ENCODE peak calls at places on chromosomes 16 and 17, in seven cellular contexts. One of them, this sample, is unnamed.

GRCh38 chr16:55470533-55471371 is 8.2 kb upstream of the MMP2 start:
- DNase-seq in IMR-90: no peak
- DNase-seq in aorta: no peak
- DNase-seq in colonic mucosa: no peak
- DNase-seq in RWPE1: no peak
- DNase-seq in upper lobe of right lung: no peak
- DNase-seq in Daoy: peak; percentile 75
- DNase-seq in this sample: no peak

GRCh38 chr16:83402969-83403368 is 404.8 kb upstream of the HSBP1 start:
- DNase-seq in IMR-90: peak; percentile 54
- DNase-seq in aorta: no peak
- DNase-seq in colonic mucosa: no peak
- DNase-seq in RWPE1: peak; percentile 13
- DNase-seq in upper lobe of right lung: no peak
- DNase-seq in Daoy: peak; percentile 44
- DNase-seq in this sample: no peak

GRCh38 chr17:59149841-59150511 is 5.0 kb downstream of the SKA2 start:
- DNase-seq in IMR-90: no peak
- DNase-seq in aorta: no peak
- DNase-seq in colonic mucosa: no peak
- DNase-seq in RWPE1: no peak
- DNase-seq in upper lobe of right lung: no peak
- DNase-seq in Daoy: no peak
- DNase-seq in this sample: no peak

GRCh38 chr17:36849871-36850348 is 87.4 kb upstream of the LHX1 start:
- DNase-seq in IMR-90: peak; percentile 63
- DNase-seq in aorta: peak; percentile 14
- DNase-seq in colonic mucosa: no peak
- DNase-seq in RWPE1: peak; percentile 79
- DNase-seq in upper lobe of right lung: no peak
- DNase-seq in Daoy: peak; percentile 89
- DNase-seq in this sample: no peak

GRCh38 chr17:72976971-72977767 is 115.3 kb downstream of the SLC39A11 start:
- DNase-seq in IMR-90: peak; percentile 95
- DNase-seq in aorta: no peak
- DNase-seq in colonic mucosa: no peak
- DNase-seq in RWPE1: peak; percentile 28
- DNase-seq in upper lobe of right lung: no peak
- DNase-seq in Daoy: peak; percentile 91
- DNase-seq in this sample: no peak

GRCh38 chr17:63382136-63382535 is 64.0 kb downstream of the CYB561 start:
- DNase-seq in IMR-90: no peak
- DNase-seq in aorta: no peak
- DNase-seq in colonic mucosa: no peak
- DNase-seq in RWPE1: no peak
- DNase-seq in upper lobe of right lung: no peak
- DNase-seq in Daoy: no peak
- DNase-seq in this sample: no peak

GRCh38 chr17:48472485-48473281 is 42.7 kb upstream of the SKAP1 start:
- DNase-seq in IMR-90: peak; percentile 94
- DNase-seq in aorta: no peak
- DNase-seq in colonic mucosa: no peak
- DNase-seq in RWPE1: no peak
- DNase-seq in upper lobe of right lung: no peak
- DNase-seq in Daoy: peak; percentile 79
- DNase-seq in this sample: no peak

GRCh38 chr17:73990290-73990689 is 213.2 kb upstream of the RPL38 start:
- DNase-seq in IMR-90: no peak
- DNase-seq in aorta: no peak
- DNase-seq in colonic mucosa: no peak
- DNase-seq in RWPE1: no peak
- DNase-seq in upper lobe of right lung: no peak
- DNase-seq in Daoy: no peak
- DNase-seq in this sample: no peak

GRCh38 chr16:23514381-23515152 is 4.3 kb upstream of the GGA2 start:
- DNase-seq in IMR-90: no peak
- DNase-seq in aorta: no peak
- DNase-seq in colonic mucosa: no peak
- DNase-seq in RWPE1: no peak
- DNase-seq in upper lobe of right lung: no peak
- DNase-seq in Daoy: no peak
- DNase-seq in this sample: no peak

GRCh38 chr17:51257150-51258081 is 2.4 kb downstream of the MBTD1 start:
- DNase-seq in IMR-90: no peak
- DNase-seq in aorta: no peak
- DNase-seq in colonic mucosa: no peak
- DNase-seq in RWPE1: no peak
- DNase-seq in upper lobe of right lung: no peak
- DNase-seq in Daoy: no peak
- DNase-seq in this sample: no peak

GRCh38 chr16:79155904-79156303 is 444.6 kb downstream of the MAF start:
- DNase-seq in IMR-90: no peak
- DNase-seq in aorta: no peak
- DNase-seq in colonic mucosa: no peak
- DNase-seq in RWPE1: no peak
- DNase-seq in upper lobe of right lung: no peak
- DNase-seq in Daoy: no peak
- DNase-seq in this sample: no peak

GRCh38 chr16:592518-593306 is 2.8 kb downstream of the RAB40C start:
- DNase-seq in IMR-90: no peak
- DNase-seq in aorta: peak; percentile 75
- DNase-seq in colonic mucosa: peak; percentile 68
- DNase-seq in RWPE1: peak; percentile 87
- DNase-seq in upper lobe of right lung: peak; percentile 90
- DNase-seq in Daoy: no peak
- DNase-seq in this sample: peak; percentile 98

GRCh38 chr16:47617732-47618131 is 156.6 kb downstream of the PHKB start:
- DNase-seq in IMR-90: no peak
- DNase-seq in aorta: no peak
- DNase-seq in colonic mucosa: no peak
- DNase-seq in RWPE1: no peak
- DNase-seq in upper lobe of right lung: no peak
- DNase-seq in Daoy: no peak
- DNase-seq in this sample: no peak

GRCh38 chr17:6084226-6085161 is 14.3 kb downstream of the WSCD1 start:
- DNase-seq in IMR-90: no peak
- DNase-seq in aorta: no peak
- DNase-seq in colonic mucosa: no peak
- DNase-seq in RWPE1: no peak
- DNase-seq in upper lobe of right lung: no peak
- DNase-seq in Daoy: no peak
- DNase-seq in this sample: no peak

GRCh38 chr17:68248199-68248825 is 469 bp downstream of the AMZ2 start:
- DNase-seq in IMR-90: peak; percentile 57
- DNase-seq in aorta: no peak
- DNase-seq in colonic mucosa: peak; percentile 67
- DNase-seq in RWPE1: peak; percentile 30
- DNase-seq in upper lobe of right lung: no peak
- DNase-seq in Daoy: no peak
- DNase-seq in this sample: no peak

GRCh38 chr17:48444531-48445247 is 14.7 kb upstream of the SKAP1 start:
- DNase-seq in IMR-90: no peak
- DNase-seq in aorta: no peak
- DNase-seq in colonic mucosa: no peak
- DNase-seq in RWPE1: no peak
- DNase-seq in upper lobe of right lung: no peak
- DNase-seq in Daoy: no peak
- DNase-seq in this sample: peak; percentile 12

GRCh38 chr17:83053779-83054451 is 25.5 kb upstream of the METRNL start:
- DNase-seq in IMR-90: no peak
- DNase-seq in aorta: peak; percentile 75
- DNase-seq in colonic mucosa: peak; percentile 43
- DNase-seq in RWPE1: no peak
- DNase-seq in upper lobe of right lung: peak; percentile 78
- DNase-seq in Daoy: no peak
- DNase-seq in this sample: peak; percentile 90

This sample was measured in HL-60.